ENCODE peak calls at places on chromosomes 4 and X, in six cellular contexts. P is T-helper 1 cell, W is amniotic epithelial cell, U is ACHN, B is mesendoderm, V is HT1080. Y is an unnamed sample.

GRCh38 chrX:42432552-42432951 is 345.4 kb downstream of the PPP1R2C start:
- DNase-seq in P (no peak), W (no peak), U (no peak), B (no peak), V (no peak), Y (no peak)

GRCh38 chr4:73866236-73866635 is 3.0 kb upstream of the CXCL1 start:
- DNase-seq in P (no peak), W (no peak), U (no peak), B (no peak), V (no peak), Y (no peak)

GRCh38 chrX:20455001-20455400 is 188.3 kb upstream of the RPS6KA3 start:
- DNase-seq in P (no peak), W (no peak), U (no peak), B (no peak), V (no peak), Y (no peak)

GRCh38 chr4:71709961-71710360 is 73.9 kb downstream of the GC start:
- DNase-seq in P (no peak), W (no peak), U (peak), B (peak), V (no peak), Y (no peak)

GRCh38 chr4:19725130-19725529 is 526.6 kb upstream of the SLIT2 start:
- DNase-seq in P (no peak), W (peak), U (no peak), B (no peak), V (no peak), Y (no peak)

GRCh38 chr4:110119347-110119746 is 79.1 kb downstream of the ELOVL6 start:
- DNase-seq in P (no peak), W (peak), U (no peak), B (no peak), V (no peak), Y (no peak)

GRCh38 chr4:65416875-65417274 is 253.4 kb downstream of the EPHA5 start:
- DNase-seq in P (no peak), W (no peak), U (no peak), B (peak), V (no peak), Y (no peak)

GRCh38 chr4:15339732-15340131 is 88.1 kb upstream of the C1QTNF7 start:
- DNase-seq in P (no peak), W (peak), U (no peak), B (no peak), V (no peak), Y (no peak)

GRCh38 chr4:80235451-80235850 is 31.0 kb upstream of the FGF5 start:
- DNase-seq in P (no peak), W (no peak), U (peak), B (no peak), V (no peak), Y (no peak)

GRCh38 chrX:56233682-56234081 is 1.5 kb downstream of the KLF8 start:
- DNase-seq in P (no peak), W (no peak), U (peak), B (peak), V (no peak), Y (peak)

GRCh38 chrX:132704769-132705168 is 215.9 kb upstream of the MBNL3 start:
- DNase-seq in P (no peak), W (peak), U (no peak), B (peak), V (no peak), Y (no peak)

GRCh38 chrX:108537005-108537404 is 97.4 kb downstream of the COL4A5 start:
- DNase-seq in P (no peak), W (peak), U (peak), B (peak), V (peak), Y (no peak)

GRCh38 chrX:94600077-94600476 is 926.1 kb downstream of the FAM133A start:
- DNase-seq in P (no peak), W (no peak), U (no peak), B (no peak), V (no peak), Y (no peak)

GRCh38 chr4:25913056-25913850 is 767 bp upstream of the SMIM20 start:
- DNase-seq in P (peak), W (no peak), U (peak), B (peak), V (peak), Y (peak)

GRCh38 chrX:110420771-110421498 is 62.3 kb downstream of the RTL9 start:
- DNase-seq in P (no peak), W (no peak), U (no peak), B (no peak), V (no peak), Y (no peak)

Y was measured in left lung.